ENCODE peak calls at places on chromosome 15, in four cellular contexts. I is heart left ventricle; P is activated CD4-positive, alpha-beta T cell treated with anti-CD3 and anti-CD28 coated beads, Interleukin-2, amount 50 U/mL, for 1 hour; T is transverse colon. E is an unnamed sample.

GRCh38 chr15:68256675-68257450 is 20.7 kb upstream of the FEM1B start:
- DNase-seq in P (peak; percentile 57), I (peak; percentile 88), T (peak; percentile 89), E (peak; percentile 62)

GRCh38 chr15:90711418-90711824 is 5.7 kb upstream of the BLM start:
- DNase-seq in P (no peak), T (no peak), I (no peak), E (no peak)

GRCh38 chr15:30933293-30933692 is 29.6 kb downstream of the FAN1 start:
- DNase-seq in T (no peak), I (no peak), P (no peak), E (no peak)

GRCh38 chr15:47351501-47351900 is 365.8 kb upstream of the SEMA6D start:
- DNase-seq in P (no peak), I (no peak), T (no peak), E (no peak)

GRCh38 chr15:79853492-79854328 is 43.1 kb downstream of the MTHFS start:
- DNase-seq in T (peak; percentile 60), I (peak; percentile 43), P (peak; percentile 51), E (peak; percentile 27)

GRCh38 chr15:98649996-98650870 is 1.9 kb downstream of the IGF1R start:
- DNase-seq in I (peak; percentile 25), P (peak; percentile 58), T (peak; percentile 30), E (peak; percentile 69)

GRCh38 chr15:67863442-67863987 is 23.7 kb upstream of the RNU6-1 start:
- DNase-seq in P (peak; percentile 69), T (peak; percentile 81), I (peak; percentile 71), E (peak; percentile 55)

GRCh38 chr15:50107591-50108408 is 11.2 kb downstream of the ATP8B4 start:
- DNase-seq in T (no peak), I (no peak), P (no peak), E (no peak)

GRCh38 chr15:35040339-35041255 is 44.5 kb downstream of the NANOGP8 start:
- DNase-seq in I (no peak), T (no peak), P (no peak), E (no peak)

GRCh38 chr15:92809880-92810361 is 90.2 kb upstream of the CHD2 start:
- DNase-seq in T (peak; percentile 68), I (no peak), P (peak; percentile 33), E (no peak)

GRCh38 chr15:57169643-57170042 is 206.7 kb upstream of the CGNL1 start:
- DNase-seq in I (no peak), P (no peak), T (no peak), E (no peak)

GRCh38 chr15:35305906-35306305 is 220.8 kb upstream of the NANOGP8 start:
- DNase-seq in I (no peak), T (no peak), P (no peak), E (no peak)

E was measured in CD8-positive, alpha-beta memory T cell.